ENCODE peak calls at places on chromosomes 7 and 10, in six cellular contexts. I is trophoblast cell, E is H1, L is H9, W is IMR-90, K is neuronal stem cell. V is an unnamed sample.

GRCh38 chr10:95426482-95426881 is 134.7 kb downstream of the SORBS1 start:
- DNase-seq in K (no peak), W (no peak), I (no peak), E (no peak), L (no peak), V (no peak)

GRCh38 chr7:78280276-78280675 is 481.7 kb downstream of the PHTF2 start:
- DNase-seq in I (no peak), W (peak), L (no peak), K (no peak), E (no peak), V (no peak)

GRCh38 chr7:37908221-37908788 is 8.3 kb downstream of the SFRP4 start:
- DNase-seq in W (peak), L (no peak), K (no peak), E (no peak), I (no peak), V (no peak)

GRCh38 chr10:70404906-70405824 is 1.2 kb downstream of the EIF4EBP2 start:
- DNase-seq in K (no peak), L (no peak), E (no peak), I (peak), W (peak), V (peak)

GRCh38 chr7:13979671-13980438 is 9.6 kb downstream of the ETV1 start:
- DNase-seq in E (no peak), I (no peak), L (no peak), K (no peak), W (peak), V (peak)

GRCh38 chr7:94509264-94509878 is at the start of gene CASD1:
- DNase-seq in E (peak), I (peak), K (peak), W (peak), L (peak), V (peak)

GRCh38 chr10:60681103-60681502 is 97.2 kb upstream of the CDK1 start:
- DNase-seq in L (no peak), W (no peak), K (no peak), E (no peak), I (no peak), V (no peak)

GRCh38 chr7:26686448-26686981 is 177.9 kb downstream of the SKAP2 start:
- DNase-seq in L (peak), K (peak), W (peak), E (peak), I (no peak), V (peak)

GRCh38 chr7:133695976-133696531 is 431.1 kb upstream of the LRGUK start:
- DNase-seq in I (no peak), L (no peak), W (no peak), K (no peak), E (no peak), V (no peak)

GRCh38 chr10:10891437-10891836 is 126.2 kb upstream of the CELF2 start:
- DNase-seq in E (no peak), K (no peak), L (no peak), W (peak), I (peak), V (peak)

GRCh38 chr7:55150709-55151108 is 131.9 kb downstream of the EGFR start:
- DNase-seq in W (no peak), K (no peak), I (no peak), E (no peak), L (no peak), V (no peak)

GRCh38 chr7:79454325-79454960 is 976 bp upstream of the MAGI2 start:
- DNase-seq in K (peak), E (no peak), W (peak), I (no peak), L (peak), V (peak)

GRCh38 chr10:114996542-114996941 is 58.5 kb downstream of the TRUB1 start:
- DNase-seq in I (no peak), E (no peak), L (no peak), K (no peak), W (peak), V (peak)

DNA sequence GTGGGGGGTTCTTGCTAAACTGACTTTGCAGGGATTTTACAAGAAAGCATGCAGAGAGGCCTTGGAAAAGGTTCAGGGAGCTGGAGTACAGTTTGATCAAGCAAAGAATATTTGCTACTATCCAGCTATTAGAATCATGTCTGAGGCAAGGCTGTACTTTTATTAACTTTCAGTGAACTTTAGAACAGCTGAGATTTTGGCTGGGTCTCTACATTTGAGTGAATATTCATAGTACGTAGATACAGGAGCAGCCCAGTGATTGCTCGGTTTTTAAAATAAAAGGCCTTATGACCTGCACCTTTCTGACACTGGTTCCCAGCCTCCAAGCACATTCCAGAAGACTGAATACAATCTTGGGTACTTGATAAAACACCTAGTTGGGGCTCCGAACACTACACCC is 496.8 kb upstream of the AKR1E2 start:
- DNase-seq in E (no peak), I (no peak), W (no peak), L (no peak), K (no peak), V (no peak)
- H3K14ac ChIP-seq in E (no peak), I (peak), W (no peak), L (no peak), K (no peak), V (no peak)

DNA sequence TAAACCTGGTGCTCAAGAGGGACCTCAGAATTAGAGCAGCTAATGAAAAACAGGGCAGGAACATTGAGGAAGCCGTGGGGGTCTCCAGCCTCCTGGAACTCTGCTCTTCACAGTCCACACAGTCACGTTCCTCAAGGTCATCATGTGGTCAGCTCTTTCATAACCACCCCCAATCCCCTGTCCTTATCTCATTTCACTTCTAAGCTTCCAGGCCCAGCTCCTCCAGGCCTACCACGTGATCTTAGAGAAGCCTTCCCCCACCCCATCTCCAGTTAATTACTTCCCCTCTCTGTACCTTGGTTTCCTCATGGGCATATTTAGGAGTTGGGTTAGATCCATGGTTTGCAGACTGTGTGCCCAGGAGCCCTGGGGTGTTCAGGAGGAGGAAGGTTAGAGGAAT is 106.4 kb upstream of the TCF7L2 start:
- DNase-seq in K (no peak), L (no peak), W (no peak), I (no peak), E (no peak), V (no peak)
- H3K14ac ChIP-seq in K (no peak), L (no peak), W (no peak), I (no peak), E (no peak), V (no peak)

GRCh38 chr10:3259499-3259898 is 86.9 kb upstream of the PITRM1 start:
- DNase-seq in L (no peak), I (no peak), W (no peak), E (no peak), K (no peak), V (no peak)

GRCh38 chr10:3258291-3258848 is 85.8 kb upstream of the PITRM1 start:
- DNase-seq in E (no peak), I (peak), K (no peak), W (no peak), L (no peak), V (peak)

GRCh38 chr10:3261921-3262320 is 89.3 kb upstream of the PITRM1 start:
- DNase-seq in W (no peak), E (no peak), I (no peak), K (no peak), L (no peak), V (no peak)

GRCh38 chr10:3263082-3263481 is 90.5 kb upstream of the PITRM1 start:
- DNase-seq in W (no peak), I (no peak), L (no peak), K (no peak), E (no peak), V (no peak)

DNA sequence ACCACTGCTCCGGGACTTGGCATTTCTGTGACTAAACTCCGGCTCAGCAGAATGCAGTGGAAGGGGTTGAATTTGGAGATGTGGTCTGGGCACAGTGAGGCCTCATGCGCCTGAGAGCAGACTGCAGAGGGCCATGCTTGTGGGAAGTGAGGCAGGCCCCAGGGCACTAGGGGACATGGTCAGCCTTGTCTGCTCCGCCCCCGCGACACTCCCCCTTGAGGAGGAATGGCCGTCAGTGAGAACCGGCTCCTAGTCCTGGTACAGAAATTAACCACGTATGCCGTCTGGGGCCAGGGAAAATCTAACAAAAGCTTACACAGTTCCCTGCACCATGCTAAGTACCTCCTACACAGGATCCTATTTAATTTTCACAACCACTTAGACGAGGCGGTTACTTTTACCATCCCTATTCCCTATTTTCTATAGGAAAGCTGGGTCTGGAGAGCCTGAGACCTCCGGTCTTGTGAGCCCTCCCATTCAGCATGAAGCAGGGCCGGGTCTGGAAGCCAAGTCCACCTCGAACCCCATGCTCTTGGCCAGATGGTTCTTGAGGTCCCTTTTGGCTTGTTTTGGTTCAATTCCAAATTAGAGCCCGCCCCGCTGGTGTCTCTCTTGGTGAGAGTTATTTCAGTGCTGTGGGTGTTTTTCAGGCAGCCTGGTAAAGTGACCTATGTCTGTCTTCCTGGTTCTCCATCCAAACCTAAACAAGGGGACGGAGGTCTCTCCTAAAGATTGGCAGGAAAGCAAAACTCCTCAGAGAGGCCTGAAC is 87.7 kb upstream of the PITRM1 start:
- DNase-seq in I (no peak), L (no peak), E (no peak), W (no peak), K (no peak), V (no peak)
- H3K14ac ChIP-seq in I (no peak), L (no peak), E (no peak), W (no peak), K (no peak), V (no peak)

GRCh38 chr10:58358314-58358933 is 23.6 kb downstream of the UBE2D1 start:
- DNase-seq in L (no peak), W (no peak), E (no peak), I (no peak), K (no peak), V (no peak)

GRCh38 chr10:58360412-58361004 is 24.7 kb upstream of the TFAM start:
- DNase-seq in I (no peak), E (no peak), L (no peak), W (no peak), K (no peak), V (no peak)

GRCh38 chr10:58358947-58359346 is 24.1 kb downstream of the UBE2D1 start:
- DNase-seq in W (no peak), I (no peak), K (no peak), L (no peak), E (no peak), V (no peak)

GRCh38 chr10:58361353-58361752 is 23.9 kb upstream of the TFAM start:
- DNase-seq in E (no peak), W (no peak), L (no peak), I (no peak), K (no peak), V (no peak)

GRCh38 chr10:58359541-58359940 is 24.7 kb downstream of the UBE2D1 start:
- DNase-seq in K (no peak), I (no peak), E (no peak), L (no peak), W (no peak), V (no peak)
- H3K14ac ChIP-seq in K (no peak), I (no peak), E (no peak), L (no peak), W (no peak), V (no peak)

DNA sequence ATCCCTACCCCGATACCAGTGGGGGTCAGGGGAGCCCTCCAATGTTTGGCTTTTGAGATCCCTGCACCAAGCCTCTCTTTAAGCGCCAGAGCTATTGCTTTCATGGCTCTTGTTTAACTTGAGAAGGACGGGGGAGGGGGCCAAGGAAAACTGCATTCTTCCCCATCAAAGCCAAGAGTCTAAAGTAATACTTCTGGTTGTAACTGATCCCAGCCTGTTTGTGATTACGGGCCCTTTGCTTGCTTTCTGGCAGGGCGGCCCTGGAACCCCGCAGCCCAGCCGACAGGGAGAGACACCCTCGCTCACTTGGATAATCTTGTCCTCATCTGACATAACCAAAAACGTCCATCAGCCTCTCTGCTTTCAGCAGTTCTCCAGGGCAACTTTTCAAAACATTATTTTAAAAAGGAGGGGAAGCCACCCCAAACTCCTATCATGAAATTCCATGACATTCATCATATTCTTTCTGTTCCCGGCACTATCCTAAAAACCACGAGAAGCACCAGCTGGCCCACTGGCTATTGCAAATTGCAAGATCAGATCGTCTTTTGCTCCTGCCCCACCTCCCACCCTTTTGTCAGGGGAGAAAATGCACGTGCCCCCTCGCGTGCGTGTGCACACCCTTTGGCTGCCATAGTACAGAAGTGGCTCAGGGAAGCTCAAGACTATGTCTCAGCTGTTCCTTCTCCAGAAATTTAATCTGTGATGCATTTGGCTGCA is 154.9 kb downstream of the NEURL1 start:
- DNase-seq in K (no peak), E (no peak), L (no peak), I (no peak), W (no peak), V (no peak)
- H3K14ac ChIP-seq in K (no peak), E (no peak), L (no peak), I (no peak), W (no peak), V (no peak)

GRCh38 chr7:18724311-18724710 is 228.8 kb downstream of the HDAC9 start:
- DNase-seq in W (peak), L (no peak), E (no peak), I (no peak), K (no peak), V (no peak)

GRCh38 chr7:18727094-18727870 is 231.7 kb downstream of the HDAC9 start:
- DNase-seq in E (no peak), L (no peak), I (no peak), W (peak), K (no peak), V (no peak)
- H3K14ac ChIP-seq in E (no peak), L (no peak), I (no peak), W (no peak), K (no peak), V (no peak)

GRCh38 chr10:48968036-48968435 is 28.4 kb upstream of the LRRC18 start:
- DNase-seq in I (no peak), W (no peak), E (no peak), L (no peak), K (no peak), V (no peak)
- H3K14ac ChIP-seq in I (no peak), W (no peak), E (no peak), L (no peak), K (no peak), V (no peak)